ENCODE peak calls at places on chromosomes 2 and 18, in four cellular contexts. One of them, this sample, is unnamed.

GRCh38 chr2:70746076-70746475 is 21.9 kb downstream of the ADD2 start:
- DNase-seq in IMR-90: no peak
- DNase-seq in WERI-Rb-1: no peak
- DNase-seq in PC-9: no peak
- DNase-seq in this sample: no peak

GRCh38 chr18:31396796-31397195 is 20.2 kb downstream of the DSG4 start:
- DNase-seq in IMR-90: no peak
- DNase-seq in WERI-Rb-1: no peak
- DNase-seq in PC-9: no peak
- DNase-seq in this sample: no peak

GRCh38 chr2:161625314-161625919 is 1.2 kb downstream of the SLC4A10 start:
- DNase-seq in IMR-90: no peak
- DNase-seq in WERI-Rb-1: peak
- DNase-seq in PC-9: no peak
- DNase-seq in this sample: no peak

GRCh38 chr18:70491734-70492348 is 203.0 kb downstream of the SOCS6 start:
- DNase-seq in IMR-90: peak
- DNase-seq in WERI-Rb-1: peak
- DNase-seq in PC-9: peak
- DNase-seq in this sample: peak

GRCh38 chr2:44935854-44936185 is 5.7 kb upstream of the SIX3 start:
- DNase-seq in IMR-90: no peak
- DNase-seq in WERI-Rb-1: peak
- DNase-seq in PC-9: no peak
- DNase-seq in this sample: no peak

GRCh38 chr2:96891591-96892333 is 21.9 kb upstream of the SEMA4C start:
- DNase-seq in IMR-90: peak
- DNase-seq in WERI-Rb-1: no peak
- DNase-seq in PC-9: no peak
- DNase-seq in this sample: no peak

GRCh38 chr18:7908686-7909299 is 341.7 kb downstream of the PTPRM start:
- DNase-seq in IMR-90: no peak
- DNase-seq in WERI-Rb-1: no peak
- DNase-seq in PC-9: peak
- DNase-seq in this sample: no peak

GRCh38 chr2:2655451-2655850 is 324.4 kb upstream of the MYT1L start:
- DNase-seq in IMR-90: no peak
- DNase-seq in WERI-Rb-1: no peak
- DNase-seq in PC-9: no peak
- DNase-seq in this sample: no peak

GRCh38 chr2:69255760-69256159 is 131.3 kb downstream of the GFPT1 start:
- DNase-seq in IMR-90: no peak
- DNase-seq in WERI-Rb-1: peak
- DNase-seq in PC-9: no peak
- DNase-seq in this sample: no peak

DNA sequence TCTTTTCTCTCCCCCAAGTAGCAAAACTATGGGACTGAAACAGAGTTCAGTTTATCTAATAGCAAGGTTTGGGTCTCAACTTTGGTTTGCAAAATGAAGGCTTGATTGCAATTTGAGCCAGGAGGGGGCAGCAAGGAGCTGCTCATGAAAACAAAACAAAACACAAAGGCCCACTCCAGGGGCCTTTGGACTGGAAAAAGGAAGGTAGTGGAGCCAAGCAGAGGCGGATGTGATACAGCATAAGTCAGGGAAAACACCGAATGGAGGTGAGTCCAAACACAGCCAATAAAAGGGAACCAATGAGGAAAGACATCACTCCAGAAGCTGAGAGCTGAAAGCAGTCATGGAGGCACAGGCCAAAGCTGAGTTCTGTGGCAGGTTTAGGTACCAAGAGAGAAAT is 799.7 kb upstream of the ACVR2A start:
- DNase-seq in IMR-90: peak
- DNase-seq in WERI-Rb-1: peak
- DNase-seq in PC-9: no peak
- DNase-seq in this sample: peak
- TF ChIP-seq CTCF in IMR-90: peak
- TF ChIP-seq CTCF in WERI-Rb-1: peak
- TF ChIP-seq CTCF in PC-9: peak
- TF ChIP-seq CTCF in this sample: peak

DNA sequence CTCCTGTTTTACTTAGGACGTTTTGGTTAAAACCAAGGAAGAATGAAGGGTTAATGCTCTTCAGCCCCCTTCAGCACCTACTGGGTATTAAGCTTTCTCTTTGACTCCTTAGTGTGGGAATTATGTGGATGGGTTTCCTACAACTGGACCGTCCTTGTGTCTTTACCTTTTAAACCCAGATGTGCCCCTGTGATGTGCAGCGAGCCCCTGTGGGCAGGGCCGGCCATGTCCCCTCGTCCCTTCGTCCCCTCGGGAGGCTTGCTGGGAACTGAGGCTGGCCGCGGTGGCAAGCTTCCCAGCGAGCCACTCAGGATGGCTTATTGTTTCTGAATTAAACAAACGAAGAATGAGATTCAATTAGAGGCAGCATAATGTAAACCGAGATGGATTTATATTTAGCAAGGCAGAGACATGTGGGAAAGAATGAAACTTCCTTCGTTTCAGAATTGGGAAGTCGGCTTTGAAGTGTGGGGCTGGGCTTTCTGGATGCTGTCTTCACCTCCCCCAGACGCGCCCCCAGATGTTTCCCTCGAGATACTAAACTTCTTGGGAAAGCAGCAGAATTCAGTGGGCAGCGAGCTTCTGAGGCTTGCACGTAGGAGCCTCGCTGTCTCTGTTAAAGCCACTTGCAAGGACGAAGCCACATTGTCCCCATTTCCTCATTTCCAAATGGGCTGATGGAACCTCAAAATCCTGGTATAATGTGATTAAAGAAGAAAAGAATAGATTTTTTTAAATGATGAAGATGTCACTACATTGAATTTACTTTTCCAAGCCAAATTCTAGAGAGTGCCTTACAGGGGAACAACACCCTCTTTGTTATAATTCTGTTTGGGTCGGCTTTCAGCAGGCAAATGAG is 146.0 kb downstream of the VAPA start:
- DNase-seq in IMR-90: peak
- DNase-seq in WERI-Rb-1: no peak
- DNase-seq in PC-9: no peak
- DNase-seq in this sample: no peak
- H3K4me3 ChIP-seq in IMR-90: no peak
- H3K4me3 ChIP-seq in WERI-Rb-1: no peak
- H3K4me3 ChIP-seq in PC-9: no peak
- H3K4me3 ChIP-seq in this sample: no peak

GRCh38 chr2:191374366-191374765 is 129.2 kb downstream of the MYO1B start:
- DNase-seq in IMR-90: no peak
- DNase-seq in WERI-Rb-1: no peak
- DNase-seq in PC-9: no peak
- DNase-seq in this sample: no peak

GRCh38 chr2:191379375-191379774 is 134.2 kb downstream of the MYO1B start:
- DNase-seq in IMR-90: no peak
- DNase-seq in WERI-Rb-1: no peak
- DNase-seq in PC-9: no peak
- DNase-seq in this sample: no peak

GRCh38 chr2:191369034-191369433 is 123.8 kb downstream of the MYO1B start:
- DNase-seq in IMR-90: no peak
- DNase-seq in WERI-Rb-1: no peak
- DNase-seq in PC-9: no peak
- DNase-seq in this sample: peak

GRCh38 chr2:191376981-191377629 is 131.9 kb downstream of the MYO1B start:
- DNase-seq in IMR-90: peak
- DNase-seq in WERI-Rb-1: no peak
- DNase-seq in PC-9: peak
- DNase-seq in this sample: peak

GRCh38 chr2:191374939-191375338 is 129.7 kb downstream of the MYO1B start:
- DNase-seq in IMR-90: no peak
- DNase-seq in WERI-Rb-1: no peak
- DNase-seq in PC-9: no peak
- DNase-seq in this sample: no peak
- TF ChIP-seq CTCF in IMR-90: no peak
- TF ChIP-seq CTCF in WERI-Rb-1: no peak
- TF ChIP-seq CTCF in PC-9: no peak
- TF ChIP-seq CTCF in this sample: no peak

GRCh38 chr2:38599706-38600105 is 3.0 kb downstream of the HNRNPLL start:
- DNase-seq in IMR-90: no peak
- DNase-seq in WERI-Rb-1: no peak
- DNase-seq in PC-9: no peak
- DNase-seq in this sample: no peak
- H3K4me3 ChIP-seq in IMR-90: peak
- H3K4me3 ChIP-seq in WERI-Rb-1: no peak
- H3K4me3 ChIP-seq in PC-9: peak
- H3K4me3 ChIP-seq in this sample: peak